ENCODE peak calls at places on chromosomes 2 and 18, in four cellular contexts. J is activated CD4-positive, alpha-beta T cell treated with anti-CD3 and anti-CD28 coated beads, Interleukin-2, amount 50 U/mL, for 48 hours; H is heart right ventricle; L is stimulated activated CD4-positive, alpha-beta T cell treated with anti-CD3 and anti-CD28 coated beads, Interleukin-4, amount 100 ng/mL, for 48 hours. D is an unnamed sample.

GRCh38 chr2:237818066-237818473 is 19.5 kb downstream of the RBM44 start:
- DNase-seq in J (no peak), H (no peak), L (no peak), D (no peak)

GRCh38 chr18:21680148-21680547 is 24.4 kb downstream of the ABHD3 start:
- DNase-seq in J (no peak), H (no peak), L (no peak), D (no peak)

GRCh38 chr2:85709385-85709784 is 15.2 kb downstream of the GNLY start:
- DNase-seq in J (no peak), H (no peak), L (no peak), D (no peak)

GRCh38 chr2:30236591-30237245 is 5.4 kb downstream of the LBH start:
- DNase-seq in J (no peak), H (no peak), L (no peak), D (no peak)

GRCh38 chr2:52416340-52416739 is 1351.3 kb upstream of the CHAC2 start:
- DNase-seq in J (no peak), H (no peak), L (no peak), D (no peak)

GRCh38 chr2:210169871-210170441 is 1.3 kb downstream of the KANSL1L start:
- DNase-seq in J (no peak), H (no peak), L (no peak), D (no peak)

GRCh38 chr18:36737321-36737720 is 91.5 kb downstream of the TPGS2 start:
- DNase-seq in J (no peak), H (no peak), L (no peak), D (no peak)

GRCh38 chr18:2964349-2965010 is 48.5 kb downstream of the LPIN2 start:
- DNase-seq in J (no peak), H (no peak), L (no peak), D (no peak)

GRCh38 chr2:28004086-28004485 is 113.6 kb downstream of the BABAM2 start:
- DNase-seq in J (peak), H (no peak), L (peak), D (no peak)

GRCh38 chr2:131041402-131042160 is 51.7 kb downstream of the FAM168B start:
- DNase-seq in J (no peak), H (no peak), L (no peak), D (no peak)

GRCh38 chr2:19540739-19541503 is 182.5 kb upstream of the OSR1 start:
- DNase-seq in J (no peak), H (no peak), L (no peak), D (no peak)

GRCh38 chr2:157572725-157573124 is 55.9 kb downstream of the ACVR1C start:
- DNase-seq in J (no peak), H (no peak), L (no peak), D (no peak)

D was measured in WTC11.